ENCODE peak calls at places on chromosomes 13 and 19, in ten cellular contexts. Q is activated T-helper 2 cell treated with anti-CD3 and anti-CD28 coated beads, Interferon-gamma antibody, Interleukin-2, Interleukin-4, amounts not matched to agents 10 μg/mL and 5 μg/mL and 100 μg/mL, durations not matched to agents 14 hours and 24 hours and 36 hours; K is naive thymus-derived CD8-positive, alpha-beta T cell; L is NCI-H1930; T is neural crest cell; X is GM23338; Y is tibial artery; I is activated CD4-positive, alpha-beta T cell treated with anti-CD3 and anti-CD28 coated beads for 48 hours; A is HS-5; H is astrocyte of the spinal cord. U is an unnamed sample.

GRCh38 chr19:19475845-19476828 is 39.2 kb downstream of the TSSK6 start:
- DNase-seq in Q (no peak), K (no peak), L (no peak), T (no peak), X (peak; percentile 82), Y (no peak), I (no peak), A (no peak), H (peak; percentile 35), U (no peak)

GRCh38 chr19:19746286-19747213 is 13.6 kb upstream of the ZNF14 start:
- DNase-seq in Q (no peak), K (no peak), L (no peak), T (no peak), X (peak; percentile 68), Y (no peak), I (no peak), A (no peak), H (no peak), U (peak; percentile 40)

GRCh38 chr13:37014609-37015008 is 14.0 kb downstream of the EXOSC8 start:
- DNase-seq in Q (no peak), K (no peak), L (no peak), T (no peak), X (no peak), Y (no peak), I (no peak), A (no peak), H (no peak), U (no peak)

GRCh38 chr13:30972888-30973377 is 40.5 kb downstream of the TEX26 start:
- DNase-seq in Q (no peak), K (no peak), L (no peak), T (no peak), X (no peak), Y (no peak), I (no peak), A (no peak), H (peak; percentile 54), U (no peak)

GRCh38 chr13:26952551-26953138 is 192.1 kb upstream of the GPR12 start:
- DNase-seq in Q (no peak), K (no peak), L (no peak), T (no peak), X (no peak), Y (no peak), I (no peak), A (no peak), H (no peak), U (no peak)

GRCh38 chr19:1266818-1267440 is 2.2 kb upstream of the CIRBP start:
- DNase-seq in Q (peak; percentile 72), K (peak; percentile 71), L (peak; percentile 37), T (peak; percentile 89), X (peak; percentile 73), Y (peak; percentile 88), I (peak; percentile 73), A (no peak), H (peak; percentile 42), U (no peak)

GRCh38 chr13:111370147-111370546 is 49.7 kb downstream of the TEX29 start:
- DNase-seq in Q (no peak), K (no peak), L (no peak), T (no peak), X (no peak), Y (no peak), I (no peak), A (no peak), H (no peak), U (no peak)

GRCh38 chr19:10018219-10018618 is 4.9 kb downstream of the RDH8 start:
- DNase-seq in Q (no peak), K (no peak), L (no peak), T (no peak), X (no peak), Y (no peak), I (no peak), A (peak; percentile 87), H (no peak), U (no peak)

GRCh38 chr13:104953588-104953987 is 1581.9 kb downstream of the EFNB2 start:
- DNase-seq in Q (no peak), K (no peak), L (peak; percentile 14), T (no peak), X (no peak), Y (no peak), I (no peak), A (no peak), H (no peak), U (no peak)

GRCh38 chr19:46621191-46622117 is 3.4 kb downstream of the PTGIR start:
- DNase-seq in Q (no peak), K (no peak), L (no peak), T (no peak), X (peak; percentile 62), Y (peak; percentile 71), I (no peak), A (no peak), H (no peak), U (no peak)

GRCh38 chr13:34416833-34417425 is 525.1 kb upstream of the NBEA start:
- DNase-seq in Q (no peak), K (no peak), L (no peak), T (no peak), X (peak; percentile 1), Y (peak; percentile 73), I (no peak), A (no peak), H (peak; percentile 31), U (peak; percentile 74)

GRCh38 chr19:41694831-41695635 is 7.0 kb upstream of the CEACAM7 start:
- DNase-seq in Q (no peak), K (no peak), L (no peak), T (no peak), X (no peak), Y (peak; percentile 46), I (no peak), A (no peak), H (no peak), U (no peak)

GRCh38 chr13:43368003-43368402 is 344.6 kb downstream of the DNAJC15 start:
- DNase-seq in Q (no peak), K (peak; percentile 17), L (no peak), T (no peak), X (no peak), Y (no peak), I (no peak), A (no peak), H (peak; percentile 52), U (no peak)

GRCh38 chr13:31773538-31773937 is 34.2 kb downstream of the RXFP2 start:
- DNase-seq in Q (no peak), K (no peak), L (no peak), T (no peak), X (no peak), Y (no peak), I (no peak), A (peak; percentile 65), H (peak; percentile 75), U (no peak)

GRCh38 chr13:39876258-39876657 is 220.8 kb downstream of the COG6 start:
- DNase-seq in Q (no peak), K (no peak), L (no peak), T (no peak), X (no peak), Y (no peak), I (no peak), A (peak; percentile 80), H (peak; percentile 89), U (no peak)

GRCh38 chr13:58119351-58119750 is 487.8 kb downstream of the PCDH17 start:
- DNase-seq in Q (no peak), K (no peak), L (no peak), T (no peak), X (no peak), Y (no peak), I (no peak), A (no peak), H (no peak), U (no peak)

GRCh38 chr13:65836066-65836465 is 1394.1 kb downstream of the PCDH9 start:
- DNase-seq in Q (no peak), K (no peak), L (no peak), T (no peak), X (no peak), Y (no peak), I (no peak), A (no peak), H (no peak), U (no peak)

GRCh38 chr13:77521194-77521593 is 14.3 kb upstream of the SCEL start:
- DNase-seq in Q (no peak), K (no peak), L (no peak), T (no peak), X (no peak), Y (no peak), I (no peak), A (no peak), H (peak; percentile 42), U (no peak)

GRCh38 chr19:4059931-4060620 is 6.6 kb downstream of the ZBTB7A start:
- DNase-seq in Q (no peak), K (no peak), L (no peak), T (no peak), X (peak; percentile 33), Y (peak; percentile 82), I (peak; percentile 52), A (no peak), H (no peak), U (no peak)

GRCh38 chr13:28387740-28388501 is 107.0 kb downstream of the FLT1 start:
- DNase-seq in Q (no peak), K (no peak), L (no peak), T (no peak), X (no peak), Y (no peak), I (no peak), A (no peak), H (no peak), U (no peak)

GRCh38 chr19:16920816-16921529 is 32.2 kb downstream of the F2RL3 start:
- DNase-seq in Q (no peak), K (no peak), L (no peak), T (no peak), X (no peak), Y (no peak), I (peak; percentile 41), A (peak; percentile 64), H (peak; percentile 85), U (no peak)

U was measured in right atrium auricular region.